ENCODE peak calls at places on chromosomes 6 and 20, in six cellular contexts. T is amniotic stem cell; U is pancreas; Y is GM04504; R is activated naive CD4-positive, alpha-beta T cell; V is activated T-helper 1 cell treated with Interleukin-2 at 50 U/mL for 16 hours. W is an unnamed sample.

GRCh38 chr6:112268011-112268410 is 13.6 kb upstream of the LAMA4 start:
- DNase-seq in T (no peak), U (no peak), Y (no peak), R (no peak), V (no peak), W (no peak)

GRCh38 chr6:159691133-159691962 is 1.7 kb downstream of the SOD2 start:
- DNase-seq in T (peak), U (no peak), Y (peak), R (no peak), V (no peak), W (peak)

GRCh38 chr20:22389836-22390542 is 194.4 kb downstream of the FOXA2 start:
- DNase-seq in T (no peak), U (peak), Y (no peak), R (no peak), V (no peak), W (no peak)

GRCh38 chr6:138404666-138405337 is 779 bp downstream of the HEBP2 start:
- DNase-seq in T (no peak), U (peak), Y (no peak), R (no peak), V (no peak), W (no peak)

GRCh38 chr6:2192971-2193370 is 52.4 kb downstream of the GMDS start:
- DNase-seq in T (no peak), U (no peak), Y (no peak), R (no peak), V (no peak), W (no peak)

GRCh38 chr6:138544521-138544920 is 45.2 kb upstream of the NHSL1 start:
- DNase-seq in T (no peak), U (no peak), Y (no peak), R (no peak), V (no peak), W (peak)

GRCh38 chr20:17967595-17968365 is 814 bp downstream of the SNX5 start:
- DNase-seq in T (no peak), U (no peak), Y (no peak), R (peak), V (no peak), W (peak)

GRCh38 chr20:51342510-51343236 is 199.8 kb downstream of the NFATC2 start:
- DNase-seq in T (no peak), U (no peak), Y (no peak), R (no peak), V (no peak), W (no peak)

GRCh38 chr6:143232849-143233248 is 172.2 kb downstream of the AIG1 start:
- DNase-seq in T (no peak), U (peak), Y (no peak), R (no peak), V (no peak), W (no peak)

GRCh38 chr6:10411131-10411914 is 3.6 kb downstream of the TFAP2A start:
- DNase-seq in T (no peak), U (no peak), Y (no peak), R (no peak), V (no peak), W (no peak)

GRCh38 chr6:39754493-39755115 is 29.4 kb upstream of the KIF6 start:
- DNase-seq in T (no peak), U (no peak), Y (no peak), R (no peak), V (no peak), W (no peak)

GRCh38 chr20:3741846-3742458 is 9.5 kb downstream of the HSPA12B start:
- DNase-seq in T (no peak), U (no peak), Y (no peak), R (no peak), V (no peak), W (no peak)

GRCh38 chr20:24708411-24709295 is 239.2 kb downstream of the SYNDIG1 start:
- DNase-seq in T (no peak), U (no peak), Y (no peak), R (no peak), V (no peak), W (no peak)

GRCh38 chr20:45842169-45842812 is 8.7 kb downstream of the SNX21 start:
- DNase-seq in T (no peak), U (no peak), Y (peak), R (no peak), V (no peak), W (no peak)

GRCh38 chr6:128521302-128521632 is 868 bp upstream of the PTPRK start:
- DNase-seq in T (no peak), U (no peak), Y (no peak), R (no peak), V (no peak), W (no peak)